ENCODE peak calls at places on chromosomes 12 and 14, in six cellular contexts. Y, Z, T, L, M and N are unnamed samples.
A peak's percentile ranks its signal among the peaks of the same experiment; 100 is the strongest.

GRCh38 chr14:72649603-72650227 is 244.2 kb downstream of the DPF3 start:
- DNase-seq in M (no peak), Y (no peak), L (no peak), T (no peak), Z (no peak), N (no peak)

GRCh38 chr14:39266589-39266870 is 32.8 kb downstream of the MIA2 start:
- DNase-seq in M (peak; percentile 96), Z (no peak), L (peak; percentile 51), Y (no peak), T (peak; percentile 76), N (peak; percentile 85)

GRCh38 chr12:11807453-11807852 is 158.0 kb downstream of the ETV6 start:
- DNase-seq in Z (no peak), T (no peak), L (no peak), M (no peak), Y (no peak), N (no peak)

GRCh38 chr12:31000751-31001150 is 72.9 kb upstream of the DDX11 start:
- DNase-seq in Z (no peak), L (no peak), Y (no peak), T (no peak), M (no peak), N (no peak)

GRCh38 chr14:92786427-92786756 is 7.7 kb upstream of the GOLGA5 start:
- DNase-seq in L (no peak), Y (no peak), M (no peak), T (no peak), Z (no peak), N (no peak)

GRCh38 chr12:11812558-11813421 is 163.3 kb downstream of the ETV6 start:
- DNase-seq in Z (peak; percentile 65), M (peak; percentile 78), T (peak; percentile 66), Y (no peak), L (no peak), N (no peak)

GRCh38 chr12:6539276-6540134 is 5.2 kb downstream of the GAPDH start:
- DNase-seq in T (no peak), L (no peak), M (no peak), Z (peak; percentile 41), Y (no peak), N (no peak)

GRCh38 chr12:81639196-81639595 is 120.0 kb downstream of the PPFIA2 start:
- DNase-seq in Y (no peak), L (no peak), T (no peak), Z (no peak), M (no peak), N (no peak)

GRCh38 chr12:45183263-45183662 is 32.6 kb upstream of the ANO6 start:
- DNase-seq in Z (peak; percentile 24), T (no peak), M (peak; percentile 13), Y (no peak), L (no peak), N (peak; percentile 38)

GRCh38 chr12:101097829-101098580 is 112.0 kb downstream of the SLC5A8 start:
- DNase-seq in M (no peak), T (no peak), Z (no peak), Y (no peak), L (no peak), N (no peak)

GRCh38 chr14:61565836-61566536 is 129.3 kb upstream of the HIF1A start:
- DNase-seq in M (no peak), Z (no peak), T (no peak), L (no peak), Y (no peak), N (no peak)

GRCh38 chr12:104684884-104685283 is 228.1 kb downstream of the CHST11 start:
- DNase-seq in T (no peak), Z (no peak), Y (no peak), L (no peak), M (no peak), N (no peak)

GRCh38 chr12:104686196-104686595 is 229.4 kb downstream of the CHST11 start:
- DNase-seq in Y (no peak), T (no peak), M (no peak), L (no peak), Z (no peak), N (no peak)

GRCh38 chr12:104691661-104692334 is 235.1 kb downstream of the CHST11 start:
- DNase-seq in Y (no peak), Z (no peak), L (no peak), M (no peak), T (no peak), N (no peak)

GRCh38 chr12:104689630-104690029 is 232.9 kb downstream of the CHST11 start:
- DNase-seq in M (no peak), L (no peak), Z (no peak), Y (no peak), T (no peak), N (no peak)

GRCh38 chr12:104687823-104688573 is 231.2 kb downstream of the CHST11 start:
- DNase-seq in M (no peak), T (no peak), Y (no peak), Z (no peak), L (no peak), N (no peak)
- TF ChIP-seq JUND in M (no peak), T (no peak), Y (no peak), Z (no peak), L (no peak), N (no peak)

GRCh38 chr14:100988956-100989355 is 85.4 kb upstream of the RTL1 start:
- DNase-seq in M (no peak), Z (no peak), L (no peak), Y (peak; percentile 51), T (no peak), N (no peak)

GRCh38 chr14:100983710-100984109 is 80.2 kb upstream of the RTL1 start:
- DNase-seq in L (no peak), M (no peak), Z (no peak), Y (no peak), T (no peak), N (no peak)

GRCh38 chr14:100988411-100988900 is 84.9 kb upstream of the RTL1 start:
- DNase-seq in M (peak; percentile 50), Y (peak; percentile 95), L (no peak), Z (no peak), T (no peak), N (no peak)

GRCh38 chr14:100989924-100990323 is 86.4 kb upstream of the RTL1 start:
- DNase-seq in L (no peak), T (no peak), Z (no peak), M (no peak), Y (no peak), N (no peak)

DNA sequence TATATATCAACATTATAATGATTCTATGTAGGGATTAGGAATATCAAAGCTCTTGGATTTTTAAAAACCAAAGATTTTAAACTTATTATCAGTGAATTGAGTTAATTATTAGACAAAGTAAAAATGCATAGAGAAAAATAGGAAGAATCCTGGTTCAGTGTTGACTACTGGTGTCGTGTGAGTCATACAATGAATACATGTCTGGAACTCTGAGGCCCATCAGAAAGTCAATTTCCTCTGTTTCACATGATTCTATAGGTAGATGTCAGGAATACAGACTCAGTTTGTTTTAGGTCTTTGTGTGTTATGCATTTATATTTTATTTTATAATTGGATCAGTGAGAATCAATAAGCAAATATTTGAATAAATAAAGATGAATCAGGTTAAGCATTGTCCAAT is 84.5 kb upstream of the RTL1 start:
- DNase-seq in L (no peak), T (no peak), Y (peak; percentile 51), M (no peak), Z (no peak), N (no peak)
- TF ChIP-seq JUND in L (no peak), T (no peak), Y (no peak), M (no peak), Z (no peak), N (no peak)

GRCh38 chr14:105073720-105074600 is 8.7 kb upstream of the GPR132 start:
- DNase-seq in T (no peak), M (no peak), Z (no peak), L (no peak), Y (no peak), N (no peak)

GRCh38 chr14:105076296-105076804 is 11.1 kb upstream of the GPR132 start:
- DNase-seq in Y (no peak), L (no peak), Z (no peak), T (no peak), M (no peak), N (no peak)

GRCh38 chr14:105072892-105073719 is 7.9 kb upstream of the GPR132 start:
- DNase-seq in M (no peak), L (no peak), Y (no peak), T (no peak), Z (no peak), N (no peak)

GRCh38 chr14:105075364-105076295 is 10.4 kb upstream of the GPR132 start:
- DNase-seq in T (no peak), M (no peak), Z (peak; percentile 73), Y (no peak), L (peak; percentile 87), N (no peak)

DNA sequence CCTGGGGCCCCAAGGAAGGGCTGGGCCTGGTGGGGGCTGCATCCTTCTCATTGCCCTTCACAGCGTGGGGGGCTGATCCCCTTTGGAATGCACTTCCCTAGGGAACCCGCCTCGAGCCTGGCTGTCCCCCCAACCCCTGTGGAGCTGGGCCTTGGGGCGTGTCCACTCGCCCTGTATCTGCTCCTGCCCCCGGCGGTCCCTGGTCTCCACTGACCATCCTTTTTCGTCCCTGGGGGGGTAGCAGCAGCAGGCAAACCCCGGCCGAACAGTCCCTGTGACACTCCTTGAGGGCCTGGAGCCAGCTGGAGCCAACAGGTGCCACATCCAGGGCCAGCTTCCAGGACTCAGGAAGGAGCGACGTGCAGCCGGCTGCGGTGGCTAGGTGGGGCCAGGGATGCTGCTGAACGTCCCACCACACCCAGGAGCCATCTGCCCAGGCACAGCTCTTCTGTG is 9.4 kb upstream of the GPR132 start:
- DNase-seq in Z (peak; percentile 36), T (no peak), Y (no peak), L (no peak), M (no peak), N (no peak)
- TF ChIP-seq JUND in Z (no peak), T (no peak), Y (no peak), L (no peak), M (no peak), N (no peak)

GRCh38 chr12:28130625-28131598 is 59.3 kb upstream of the CCDC91 start:
- DNase-seq in Z (no peak), L (peak; percentile 64), M (peak; percentile 9), T (no peak), Y (no peak), N (no peak)
- TF ChIP-seq JUND in Z (peak; percentile 89), L (peak; percentile 97), M (no peak), T (no peak), Y (no peak), N (no peak)

GRCh38 chr12:131106542-131106941 is 152.8 kb downstream of the ADGRD1 start:
- DNase-seq in Z (no peak), L (no peak), T (no peak), Y (no peak), M (no peak), N (no peak)

GRCh38 chr12:131105351-131105735 is 151.6 kb downstream of the ADGRD1 start:
- DNase-seq in T (no peak), Z (no peak), L (no peak), Y (no peak), M (no peak), N (no peak)

GRCh38 chr12:131111446-131111845 is 157.7 kb downstream of the ADGRD1 start:
- DNase-seq in Z (no peak), L (no peak), Y (no peak), T (no peak), M (no peak), N (no peak)

GRCh38 chr12:131105736-131106356 is 152.1 kb downstream of the ADGRD1 start:
- DNase-seq in T (no peak), M (no peak), L (no peak), Z (no peak), Y (no peak), N (no peak)

GRCh38 chr12:131108171-131108955 is 154.7 kb downstream of the ADGRD1 start:
- DNase-seq in T (no peak), Y (no peak), Z (no peak), L (no peak), M (no peak), N (peak; percentile 24)
- TF ChIP-seq JUND in T (no peak), Y (no peak), Z (no peak), L (no peak), M (no peak), N (no peak)

GRCh38 chr12:32108829-32109228 is 2.2 kb downstream of the BICD1 start:
- DNase-seq in Z (no peak), L (no peak), M (no peak), Y (no peak), T (no peak), N (no peak)
- TF ChIP-seq JUND in Z (no peak), L (no peak), M (no peak), Y (no peak), T (no peak), N (no peak)